ENCODE peak calls at places on chromosomes 12 and 14, in four cellular contexts. W is KBM-7, M is fibroblast of pulmonary artery, Z is NCI-H1694 treated with DMSO at 0.1 percent for 48 hours. U is an unnamed sample.

GRCh38 chr12:29241821-29242591 is 92.9 kb downstream of the FAR2 start:
- DNase-seq in W (peak; percentile 86), M (peak; percentile 86), Z (peak; percentile 36), U (peak; percentile 42)

GRCh38 chr14:104510794-104511611 is 68.6 kb upstream of the C14orf180 start:
- DNase-seq in W (no peak), M (no peak), Z (peak; percentile 98), U (no peak)

GRCh38 chr12:15682826-15683225 is 106.4 kb downstream of the EPS8 start:
- DNase-seq in W (no peak), M (no peak), Z (no peak), U (no peak)

GRCh38 chr14:96806836-96807235 is 9.7 kb downstream of the VRK1 start:
- DNase-seq in W (no peak), M (peak; percentile 50), Z (no peak), U (no peak)

GRCh38 chr12:6548556-6549378 is 7.1 kb downstream of the IFFO1 start:
- DNase-seq in W (no peak), M (peak; percentile 83), Z (no peak), U (no peak)

GRCh38 chr12:100141666-100141997 is 1.0 kb downstream of the BLTP3B start:
- DNase-seq in W (peak; percentile 65), M (peak; percentile 87), Z (peak; percentile 73), U (peak; percentile 48)

GRCh38 chr14:90344920-90345557 is 13.3 kb upstream of the NRDE2 start:
- DNase-seq in W (no peak), M (no peak), Z (no peak), U (no peak)

GRCh38 chr14:84453541-84453940 is 1076.4 kb upstream of the FLRT2 start:
- DNase-seq in W (no peak), M (peak; percentile 29), Z (no peak), U (no peak)

GRCh38 chr12:97936165-97936564 is 473.6 kb downstream of the RMST start:
- DNase-seq in W (no peak), M (no peak), Z (no peak), U (no peak)

GRCh38 chr12:93939641-93940040 is 208.7 kb upstream of the PLXNC1 start:
- DNase-seq in W (no peak), M (no peak), Z (no peak), U (no peak)

GRCh38 chr14:94897583-94897982 is 127.7 kb upstream of the GSC start:
- DNase-seq in W (no peak), M (no peak), Z (no peak), U (no peak)

GRCh38 chr12:100826323-100826722 is 31.7 kb downstream of the ANO4 start:
- DNase-seq in W (peak; percentile 48), M (peak; percentile 73), Z (no peak), U (peak; percentile 44)

GRCh38 chr12:97093187-97093683 is 186.2 kb downstream of the NEDD1 start:
- DNase-seq in W (no peak), M (no peak), Z (no peak), U (no peak)

GRCh38 chr14:50475460-50475859 is 56.9 kb downstream of the MAP4K5 start:
- DNase-seq in W (no peak), M (no peak), Z (no peak), U (no peak)

GRCh38 chr14:58864751-58865519 is 227.2 kb downstream of the DACT1 start:
- DNase-seq in W (no peak), M (peak; percentile 95), Z (peak; percentile 72), U (no peak)

GRCh38 chr12:44653886-44654527 is 222.1 kb downstream of the NELL2 start:
- DNase-seq in W (no peak), M (no peak), Z (no peak), U (peak; percentile 10)

GRCh38 chr12:58034311-58034710 is 92.9 kb downstream of the ATP23 start:
- DNase-seq in W (no peak), M (no peak), Z (no peak), U (no peak)

GRCh38 chr12:40947812-40948211 is 240.3 kb upstream of the PDZRN4 start:
- DNase-seq in W (no peak), M (no peak), Z (no peak), U (no peak)

GRCh38 chr14:103391048-103391447 is 5.8 kb downstream of the MARK3 start:
- DNase-seq in W (peak; percentile 62), M (peak; percentile 89), Z (peak; percentile 73), U (peak; percentile 68)

GRCh38 chr14:89420502-89420901 is 3.5 kb upstream of the FOXN3 start:
- DNase-seq in W (no peak), M (no peak), Z (no peak), U (no peak)

GRCh38 chr14:101380512-101380911 is 180.8 kb upstream of the DIO3 start:
- DNase-seq in W (no peak), M (no peak), Z (no peak), U (no peak)

GRCh38 chr12:52993558-52993869 is 12.7 kb upstream of the EIF4B start:
- DNase-seq in W (no peak), M (no peak), Z (no peak), U (no peak)

GRCh38 chr14:104318558-104319488 is 180.4 kb downstream of the KIF26A start:
- DNase-seq in W (no peak), M (no peak), Z (no peak), U (no peak)

GRCh38 chr12:104643921-104644669 is 187.3 kb downstream of the CHST11 start:
- DNase-seq in W (peak; percentile 67), M (peak; percentile 16), Z (no peak), U (peak; percentile 20)

GRCh38 chr14:98580131-98580678 is 691.8 kb downstream of the BCL11B start:
- DNase-seq in W (peak; percentile 18), M (no peak), Z (no peak), U (peak; percentile 19)

GRCh38 chr12:104565606-104566243 is 109.0 kb downstream of the CHST11 start:
- DNase-seq in W (peak; percentile 29), M (peak; percentile 46), Z (no peak), U (no peak)

GRCh38 chr14:69719501-69719951 is 47.4 kb upstream of the SRSF5 start:
- DNase-seq in W (peak; percentile 90), M (peak; percentile 100), Z (peak; percentile 38), U (no peak)

GRCh38 chr14:102986810-102987579 is 64.5 kb downstream of the AMN start:
- DNase-seq in W (no peak), M (peak; percentile 62), Z (no peak), U (no peak)

GRCh38 chr12:72077111-72077820 is 138.6 kb downstream of the TPH2 start:
- DNase-seq in W (no peak), M (no peak), Z (no peak), U (no peak)

GRCh38 chr12:2679816-2680675 is 114.7 kb upstream of the FKBP4 start:
- DNase-seq in W (no peak), M (no peak), Z (no peak), U (no peak)

GRCh38 chr14:72801381-72801812 is 92.5 kb downstream of the DPF3 start:
- DNase-seq in W (no peak), M (peak; percentile 92), Z (no peak), U (peak; percentile 17)

GRCh38 chr14:50599700-50600444 is 39.9 kb downstream of the ATL1 start:
- DNase-seq in W (peak; percentile 75), M (peak; percentile 69), Z (peak; percentile 19), U (no peak)

GRCh38 chr12:89959188-89959587 is 250.6 kb upstream of the ATP2B1 start:
- DNase-seq in W (no peak), M (no peak), Z (no peak), U (no peak)